ENCODE peak calls at places on chromosome 5, in ten cellular contexts. W is NCI-H2107, N is BE2C, T is NCI-H1105, J is iPS-NIHi11, Y is HFF-Myc, A is brain microvascular endothelial cell, K is left ventricle myocardium superior, F is stomach, O is germinal center. U is an unnamed sample.
A peak's percentile ranks its signal among the peaks of the same experiment; 100 is the strongest.

GRCh38 chr5:154444559-154445421 is 1.0 kb upstream of the SAP30L start:
- DNase-seq in W (no peak), N (peak; percentile 28), T (no peak), J (peak; percentile 65), Y (no peak), A (no peak), K (peak; percentile 33), F (no peak), O (peak; percentile 29), U (no peak)

GRCh38 chr5:142013734-142014495 is 1.1 kb upstream of the GNPDA1 start:
- DNase-seq in W (no peak), N (peak; percentile 21), T (no peak), J (no peak), Y (no peak), A (no peak), K (peak; percentile 58), F (no peak), O (no peak), U (no peak)

GRCh38 chr5:75510836-75511434 is 494 bp downstream of the CERT1 start:
- DNase-seq in W (no peak), N (peak; percentile 48), T (no peak), J (peak; percentile 40), Y (no peak), A (peak; percentile 35), K (peak; percentile 62), F (no peak), O (peak; percentile 34), U (no peak)

GRCh38 chr5:78591227-78591626 is 57.3 kb downstream of the LHFPL2 start:
- DNase-seq in W (no peak), N (no peak), T (no peak), J (no peak), Y (no peak), A (peak; percentile 60), K (no peak), F (no peak), O (no peak), U (no peak)

GRCh38 chr5:88683506-88684135 is 199.4 kb downstream of the MEF2C start:
- DNase-seq in W (no peak), N (peak; percentile 48), T (peak; percentile 78), J (peak; percentile 35), Y (no peak), A (no peak), K (no peak), F (no peak), O (peak; percentile 59), U (no peak)

GRCh38 chr5:171593401-171593800 is 174.0 kb downstream of the FGF18 start:
- DNase-seq in W (no peak), N (no peak), T (no peak), J (no peak), Y (no peak), A (no peak), K (no peak), F (no peak), O (no peak), U (no peak)

GRCh38 chr5:141343953-141344463 is 379 bp downstream of the PCDHGA3 start:
- DNase-seq in W (no peak), N (no peak), T (no peak), J (no peak), Y (no peak), A (no peak), K (no peak), F (no peak), O (no peak), U (no peak)

GRCh38 chr5:135737701-135738563 is 96.5 kb upstream of the SLC25A48 start:
- DNase-seq in W (no peak), N (no peak), T (no peak), J (no peak), Y (no peak), A (no peak), K (no peak), F (no peak), O (no peak), U (no peak)

GRCh38 chr5:8238080-8238479 is 369.1 kb downstream of the MTRR start:
- DNase-seq in W (no peak), N (no peak), T (no peak), J (no peak), Y (no peak), A (no peak), K (no peak), F (no peak), O (no peak), U (no peak)

GRCh38 chr5:51278458-51279049 is 104.7 kb upstream of the ISL1 start:
- DNase-seq in W (no peak), N (peak; percentile 17), T (no peak), J (peak; percentile 12), Y (no peak), A (no peak), K (no peak), F (no peak), O (no peak), U (no peak)

GRCh38 chr5:41465493-41466171 is 44.8 kb downstream of the PLCXD3 start:
- DNase-seq in W (no peak), N (no peak), T (no peak), J (no peak), Y (no peak), A (no peak), K (peak; percentile 32), F (no peak), O (no peak), U (no peak)

GRCh38 chr5:54646285-54647101 is 128.9 kb downstream of the SNX18 start:
- DNase-seq in W (peak; percentile 37), N (no peak), T (no peak), J (peak; percentile 56), Y (no peak), A (peak; percentile 75), K (peak; percentile 90), F (peak; percentile 73), O (peak; percentile 69), U (no peak)

GRCh38 chr5:78791416-78792100 is 143.0 kb upstream of the LHFPL2 start:
- DNase-seq in W (no peak), N (no peak), T (no peak), J (no peak), Y (no peak), A (no peak), K (no peak), F (no peak), O (no peak), U (no peak)

GRCh38 chr5:64690417-64691151 is at the start of gene SHISAL2B:
- DNase-seq in W (no peak), N (peak; percentile 11), T (no peak), J (peak; percentile 81), Y (no peak), A (no peak), K (peak; percentile 26), F (no peak), O (peak; percentile 10), U (no peak)

GRCh38 chr5:154129868-154130267 is 60.7 kb upstream of the GALNT10 start:
- DNase-seq in W (no peak), N (no peak), T (no peak), J (no peak), Y (no peak), A (no peak), K (no peak), F (no peak), O (no peak), U (no peak)

GRCh38 chr5:136446565-136446964 is 81.2 kb upstream of the TRPC7 start:
- DNase-seq in W (no peak), N (no peak), T (no peak), J (no peak), Y (no peak), A (no peak), K (no peak), F (no peak), O (no peak), U (no peak)

GRCh38 chr5:134432174-134432573 is 20.5 kb upstream of the CDKN2AIPNL start:
- DNase-seq in W (no peak), N (no peak), T (no peak), J (no peak), Y (no peak), A (no peak), K (no peak), F (no peak), O (no peak), U (no peak)

GRCh38 chr5:54021413-54022155 is 288.8 kb downstream of the ARL15 start:
- DNase-seq in W (no peak), N (no peak), T (no peak), J (no peak), Y (no peak), A (no peak), K (no peak), F (no peak), O (no peak), U (no peak)

GRCh38 chr5:65695896-65696295 is 26.0 kb downstream of the SGTB start:
- DNase-seq in W (no peak), N (peak; percentile 9), T (no peak), J (no peak), Y (no peak), A (no peak), K (no peak), F (no peak), O (no peak), U (no peak)

GRCh38 chr5:172902497-172903472 is 56.4 kb upstream of the RPL26L1 start:
- DNase-seq in W (no peak), N (peak; percentile 55), T (no peak), J (peak; percentile 73), Y (no peak), A (peak; percentile 97), K (peak; percentile 86), F (peak; percentile 76), O (no peak), U (no peak)

GRCh38 chr5:82748688-82749091 is 328.5 kb downstream of the TMEM167A start:
- DNase-seq in W (no peak), N (no peak), T (no peak), J (no peak), Y (no peak), A (no peak), K (no peak), F (no peak), O (no peak), U (peak; percentile 39)

GRCh38 chr5:39197556-39197955 is 21.8 kb downstream of the FYB1 start:
- DNase-seq in W (no peak), N (no peak), T (no peak), J (no peak), Y (no peak), A (no peak), K (no peak), F (no peak), O (no peak), U (no peak)

GRCh38 chr5:116864157-116864837 is 289.7 kb upstream of the SEMA6A start:
- DNase-seq in W (no peak), N (peak; percentile 57), T (no peak), J (peak; percentile 64), Y (no peak), A (peak; percentile 7), K (no peak), F (no peak), O (no peak), U (no peak)

GRCh38 chr5:158716668-158717067 is 383.0 kb downstream of the EBF1 start:
- DNase-seq in W (no peak), N (no peak), T (no peak), J (no peak), Y (no peak), A (no peak), K (no peak), F (no peak), O (no peak), U (no peak)